ENCODE peak calls at places on chromosome 15, in six cellular contexts. One of them, this sample, is unnamed.

GRCh38 chr15:78387678-78388077 is 47.5 kb downstream of the CRABP1 start:
- DNase-seq in skeletal muscle cell: no peak
- DNase-seq in activated T-cell treated with anti-CD3 and anti-CD28 coated beads for 1 hour: no peak
- DNase-seq in activated naive CD4-positive, alpha-beta T cell treated with anti-CD3 and anti-CD28 coated beads, Interleukin-2, amount 50 U/mL, for 16 hours: no peak
- DNase-seq in left cardiac atrium: no peak
- DNase-seq in Calu3: no peak
- DNase-seq in this sample: no peak

GRCh38 chr15:90839187-90840071 is 29.0 kb upstream of the FURIN start:
- DNase-seq in skeletal muscle cell: peak
- DNase-seq in activated T-cell treated with anti-CD3 and anti-CD28 coated beads for 1 hour: no peak
- DNase-seq in activated naive CD4-positive, alpha-beta T cell treated with anti-CD3 and anti-CD28 coated beads, Interleukin-2, amount 50 U/mL, for 16 hours: no peak
- DNase-seq in left cardiac atrium: peak
- DNase-seq in Calu3: peak
- DNase-seq in this sample: peak

GRCh38 chr15:94749848-94750617 is 518.7 kb downstream of the MCTP2 start:
- DNase-seq in skeletal muscle cell: no peak
- DNase-seq in activated T-cell treated with anti-CD3 and anti-CD28 coated beads for 1 hour: no peak
- DNase-seq in activated naive CD4-positive, alpha-beta T cell treated with anti-CD3 and anti-CD28 coated beads, Interleukin-2, amount 50 U/mL, for 16 hours: no peak
- DNase-seq in left cardiac atrium: no peak
- DNase-seq in Calu3: no peak
- DNase-seq in this sample: no peak

GRCh38 chr15:34304613-34305012 is 33.0 kb downstream of the SLC12A6 start:
- DNase-seq in skeletal muscle cell: peak
- DNase-seq in activated T-cell treated with anti-CD3 and anti-CD28 coated beads for 1 hour: no peak
- DNase-seq in activated naive CD4-positive, alpha-beta T cell treated with anti-CD3 and anti-CD28 coated beads, Interleukin-2, amount 50 U/mL, for 16 hours: no peak
- DNase-seq in left cardiac atrium: no peak
- DNase-seq in Calu3: no peak
- DNase-seq in this sample: no peak

GRCh38 chr15:35980719-35981118 is 434.8 kb upstream of the DPH6 start:
- DNase-seq in skeletal muscle cell: no peak
- DNase-seq in activated T-cell treated with anti-CD3 and anti-CD28 coated beads for 1 hour: no peak
- DNase-seq in activated naive CD4-positive, alpha-beta T cell treated with anti-CD3 and anti-CD28 coated beads, Interleukin-2, amount 50 U/mL, for 16 hours: no peak
- DNase-seq in left cardiac atrium: no peak
- DNase-seq in Calu3: no peak
- DNase-seq in this sample: no peak

GRCh38 chr15:60476713-60477112 is 2.2 kb downstream of the ICE2 start:
- DNase-seq in skeletal muscle cell: no peak
- DNase-seq in activated T-cell treated with anti-CD3 and anti-CD28 coated beads for 1 hour: no peak
- DNase-seq in activated naive CD4-positive, alpha-beta T cell treated with anti-CD3 and anti-CD28 coated beads, Interleukin-2, amount 50 U/mL, for 16 hours: no peak
- DNase-seq in left cardiac atrium: no peak
- DNase-seq in Calu3: no peak
- DNase-seq in this sample: no peak

GRCh38 chr15:50190723-50191122 is 8.7 kb downstream of the SLC27A2 start:
- DNase-seq in skeletal muscle cell: no peak
- DNase-seq in activated T-cell treated with anti-CD3 and anti-CD28 coated beads for 1 hour: no peak
- DNase-seq in activated naive CD4-positive, alpha-beta T cell treated with anti-CD3 and anti-CD28 coated beads, Interleukin-2, amount 50 U/mL, for 16 hours: no peak
- DNase-seq in left cardiac atrium: no peak
- DNase-seq in Calu3: no peak
- DNase-seq in this sample: no peak

GRCh38 chr15:25792128-25792527 is 71.0 kb downstream of the ATP10A start:
- DNase-seq in skeletal muscle cell: no peak
- DNase-seq in activated T-cell treated with anti-CD3 and anti-CD28 coated beads for 1 hour: no peak
- DNase-seq in activated naive CD4-positive, alpha-beta T cell treated with anti-CD3 and anti-CD28 coated beads, Interleukin-2, amount 50 U/mL, for 16 hours: no peak
- DNase-seq in left cardiac atrium: no peak
- DNase-seq in Calu3: no peak
- DNase-seq in this sample: no peak

GRCh38 chr15:48636511-48636910 is 9.0 kb downstream of the FBN1 start:
- DNase-seq in skeletal muscle cell: no peak
- DNase-seq in activated T-cell treated with anti-CD3 and anti-CD28 coated beads for 1 hour: no peak
- DNase-seq in activated naive CD4-positive, alpha-beta T cell treated with anti-CD3 and anti-CD28 coated beads, Interleukin-2, amount 50 U/mL, for 16 hours: no peak
- DNase-seq in left cardiac atrium: no peak
- DNase-seq in Calu3: no peak
- DNase-seq in this sample: no peak

GRCh38 chr15:90018216-90018831 is 17.2 kb downstream of the ZNF710 start:
- DNase-seq in skeletal muscle cell: no peak
- DNase-seq in activated T-cell treated with anti-CD3 and anti-CD28 coated beads for 1 hour: no peak
- DNase-seq in activated naive CD4-positive, alpha-beta T cell treated with anti-CD3 and anti-CD28 coated beads, Interleukin-2, amount 50 U/mL, for 16 hours: no peak
- DNase-seq in left cardiac atrium: no peak
- DNase-seq in Calu3: no peak
- DNase-seq in this sample: no peak

GRCh38 chr15:40960151-40960885 is 7.0 kb downstream of the CHAC1 start:
- DNase-seq in skeletal muscle cell: no peak
- DNase-seq in activated T-cell treated with anti-CD3 and anti-CD28 coated beads for 1 hour: no peak
- DNase-seq in activated naive CD4-positive, alpha-beta T cell treated with anti-CD3 and anti-CD28 coated beads, Interleukin-2, amount 50 U/mL, for 16 hours: no peak
- DNase-seq in left cardiac atrium: no peak
- DNase-seq in Calu3: no peak
- DNase-seq in this sample: peak

GRCh38 chr15:55564347-55565145 is 23.6 kb downstream of the PYGO1 start:
- DNase-seq in skeletal muscle cell: no peak
- DNase-seq in activated T-cell treated with anti-CD3 and anti-CD28 coated beads for 1 hour: no peak
- DNase-seq in activated naive CD4-positive, alpha-beta T cell treated with anti-CD3 and anti-CD28 coated beads, Interleukin-2, amount 50 U/mL, for 16 hours: no peak
- DNase-seq in left cardiac atrium: no peak
- DNase-seq in Calu3: no peak
- DNase-seq in this sample: no peak

GRCh38 chr15:40150163-40150925 is 10.5 kb upstream of the BUB1B start:
- DNase-seq in skeletal muscle cell: peak
- DNase-seq in activated T-cell treated with anti-CD3 and anti-CD28 coated beads for 1 hour: no peak
- DNase-seq in activated naive CD4-positive, alpha-beta T cell treated with anti-CD3 and anti-CD28 coated beads, Interleukin-2, amount 50 U/mL, for 16 hours: no peak
- DNase-seq in left cardiac atrium: no peak
- DNase-seq in Calu3: peak
- DNase-seq in this sample: peak

GRCh38 chr15:69593488-69593887 is 140.9 kb downstream of the RPLP1 start:
- DNase-seq in skeletal muscle cell: no peak
- DNase-seq in activated T-cell treated with anti-CD3 and anti-CD28 coated beads for 1 hour: no peak
- DNase-seq in activated naive CD4-positive, alpha-beta T cell treated with anti-CD3 and anti-CD28 coated beads, Interleukin-2, amount 50 U/mL, for 16 hours: no peak
- DNase-seq in left cardiac atrium: no peak
- DNase-seq in Calu3: no peak
- DNase-seq in this sample: no peak

GRCh38 chr15:44069489-44069888 is 125.6 kb downstream of the FRMD5 start:
- DNase-seq in skeletal muscle cell: no peak
- DNase-seq in activated T-cell treated with anti-CD3 and anti-CD28 coated beads for 1 hour: no peak
- DNase-seq in activated naive CD4-positive, alpha-beta T cell treated with anti-CD3 and anti-CD28 coated beads, Interleukin-2, amount 50 U/mL, for 16 hours: no peak
- DNase-seq in left cardiac atrium: no peak
- DNase-seq in Calu3: no peak
- DNase-seq in this sample: no peak

GRCh38 chr15:65329991-65330735 is 25.7 kb downstream of the RNU5B-1 start:
- DNase-seq in skeletal muscle cell: no peak
- DNase-seq in activated T-cell treated with anti-CD3 and anti-CD28 coated beads for 1 hour: no peak
- DNase-seq in activated naive CD4-positive, alpha-beta T cell treated with anti-CD3 and anti-CD28 coated beads, Interleukin-2, amount 50 U/mL, for 16 hours: no peak
- DNase-seq in left cardiac atrium: no peak
- DNase-seq in Calu3: no peak
- DNase-seq in this sample: no peak

GRCh38 chr15:64781299-64781698 is 5.9 kb upstream of the RBPMS2 start:
- DNase-seq in skeletal muscle cell: no peak
- DNase-seq in activated T-cell treated with anti-CD3 and anti-CD28 coated beads for 1 hour: no peak
- DNase-seq in activated naive CD4-positive, alpha-beta T cell treated with anti-CD3 and anti-CD28 coated beads, Interleukin-2, amount 50 U/mL, for 16 hours: no peak
- DNase-seq in left cardiac atrium: no peak
- DNase-seq in Calu3: no peak
- DNase-seq in this sample: no peak

GRCh38 chr15:50476143-50476542 is 51.9 kb downstream of the USP8 start:
- DNase-seq in skeletal muscle cell: no peak
- DNase-seq in activated T-cell treated with anti-CD3 and anti-CD28 coated beads for 1 hour: no peak
- DNase-seq in activated naive CD4-positive, alpha-beta T cell treated with anti-CD3 and anti-CD28 coated beads, Interleukin-2, amount 50 U/mL, for 16 hours: no peak
- DNase-seq in left cardiac atrium: no peak
- DNase-seq in Calu3: no peak
- DNase-seq in this sample: no peak

GRCh38 chr15:62985768-62986167 is 56.8 kb upstream of the TPM1 start:
- DNase-seq in skeletal muscle cell: peak
- DNase-seq in activated T-cell treated with anti-CD3 and anti-CD28 coated beads for 1 hour: no peak
- DNase-seq in activated naive CD4-positive, alpha-beta T cell treated with anti-CD3 and anti-CD28 coated beads, Interleukin-2, amount 50 U/mL, for 16 hours: no peak
- DNase-seq in left cardiac atrium: no peak
- DNase-seq in Calu3: no peak
- DNase-seq in this sample: no peak

GRCh38 chr15:101347454-101347853 is 52.4 kb upstream of the SNRPA1 start:
- DNase-seq in skeletal muscle cell: no peak
- DNase-seq in activated T-cell treated with anti-CD3 and anti-CD28 coated beads for 1 hour: no peak
- DNase-seq in activated naive CD4-positive, alpha-beta T cell treated with anti-CD3 and anti-CD28 coated beads, Interleukin-2, amount 50 U/mL, for 16 hours: no peak
- DNase-seq in left cardiac atrium: no peak
- DNase-seq in Calu3: no peak
- DNase-seq in this sample: no peak

GRCh38 chr15:65790692-65791334 is 1.3 kb downstream of the DENND4A start:
- DNase-seq in skeletal muscle cell: no peak
- DNase-seq in activated T-cell treated with anti-CD3 and anti-CD28 coated beads for 1 hour: no peak
- DNase-seq in activated naive CD4-positive, alpha-beta T cell treated with anti-CD3 and anti-CD28 coated beads, Interleukin-2, amount 50 U/mL, for 16 hours: no peak
- DNase-seq in left cardiac atrium: no peak
- DNase-seq in Calu3: no peak
- DNase-seq in this sample: no peak

GRCh38 chr15:25742421-25743159 is 120.5 kb downstream of the ATP10A start:
- DNase-seq in skeletal muscle cell: no peak
- DNase-seq in activated T-cell treated with anti-CD3 and anti-CD28 coated beads for 1 hour: no peak
- DNase-seq in activated naive CD4-positive, alpha-beta T cell treated with anti-CD3 and anti-CD28 coated beads, Interleukin-2, amount 50 U/mL, for 16 hours: no peak
- DNase-seq in left cardiac atrium: no peak
- DNase-seq in Calu3: no peak
- DNase-seq in this sample: peak

GRCh38 chr15:100277087-100277855 is 64.5 kb downstream of the ADAMTS17 start:
- DNase-seq in skeletal muscle cell: no peak
- DNase-seq in activated T-cell treated with anti-CD3 and anti-CD28 coated beads for 1 hour: no peak
- DNase-seq in activated naive CD4-positive, alpha-beta T cell treated with anti-CD3 and anti-CD28 coated beads, Interleukin-2, amount 50 U/mL, for 16 hours: no peak
- DNase-seq in left cardiac atrium: no peak
- DNase-seq in Calu3: no peak
- DNase-seq in this sample: peak

GRCh38 chr15:89360294-89360971 is 25.8 kb upstream of the POLG start:
- DNase-seq in skeletal muscle cell: no peak
- DNase-seq in activated T-cell treated with anti-CD3 and anti-CD28 coated beads for 1 hour: no peak
- DNase-seq in activated naive CD4-positive, alpha-beta T cell treated with anti-CD3 and anti-CD28 coated beads, Interleukin-2, amount 50 U/mL, for 16 hours: no peak
- DNase-seq in left cardiac atrium: no peak
- DNase-seq in Calu3: no peak
- DNase-seq in this sample: no peak

GRCh38 chr15:66253643-66254363 is at the start of gene MEGF11:
- DNase-seq in skeletal muscle cell: no peak
- DNase-seq in activated T-cell treated with anti-CD3 and anti-CD28 coated beads for 1 hour: no peak
- DNase-seq in activated naive CD4-positive, alpha-beta T cell treated with anti-CD3 and anti-CD28 coated beads, Interleukin-2, amount 50 U/mL, for 16 hours: no peak
- DNase-seq in left cardiac atrium: peak
- DNase-seq in Calu3: peak
- DNase-seq in this sample: no peak

GRCh38 chr15:99909914-99910313 is 176.7 kb upstream of the LYSMD4 start:
- DNase-seq in skeletal muscle cell: no peak
- DNase-seq in activated T-cell treated with anti-CD3 and anti-CD28 coated beads for 1 hour: no peak
- DNase-seq in activated naive CD4-positive, alpha-beta T cell treated with anti-CD3 and anti-CD28 coated beads, Interleukin-2, amount 50 U/mL, for 16 hours: no peak
- DNase-seq in left cardiac atrium: no peak
- DNase-seq in Calu3: no peak
- DNase-seq in this sample: no peak

GRCh38 chr15:89358755-89359439 is 24.3 kb upstream of the POLG start:
- DNase-seq in skeletal muscle cell: peak
- DNase-seq in activated T-cell treated with anti-CD3 and anti-CD28 coated beads for 1 hour: peak
- DNase-seq in activated naive CD4-positive, alpha-beta T cell treated with anti-CD3 and anti-CD28 coated beads, Interleukin-2, amount 50 U/mL, for 16 hours: peak
- DNase-seq in left cardiac atrium: peak
- DNase-seq in Calu3: peak
- DNase-seq in this sample: peak

GRCh38 chr15:34795267-34796081 is at the start of gene ACTC1:
- DNase-seq in skeletal muscle cell: no peak
- DNase-seq in activated T-cell treated with anti-CD3 and anti-CD28 coated beads for 1 hour: no peak
- DNase-seq in activated naive CD4-positive, alpha-beta T cell treated with anti-CD3 and anti-CD28 coated beads, Interleukin-2, amount 50 U/mL, for 16 hours: no peak
- DNase-seq in left cardiac atrium: peak
- DNase-seq in Calu3: peak
- DNase-seq in this sample: no peak

GRCh38 chr15:81394609-81395008 is 20.6 kb upstream of the TMC3 start:
- DNase-seq in skeletal muscle cell: no peak
- DNase-seq in activated T-cell treated with anti-CD3 and anti-CD28 coated beads for 1 hour: no peak
- DNase-seq in activated naive CD4-positive, alpha-beta T cell treated with anti-CD3 and anti-CD28 coated beads, Interleukin-2, amount 50 U/mL, for 16 hours: no peak
- DNase-seq in left cardiac atrium: no peak
- DNase-seq in Calu3: no peak
- DNase-seq in this sample: no peak

GRCh38 chr15:75929799-75930565 is 26.3 kb downstream of the FBXO22 start:
- DNase-seq in skeletal muscle cell: no peak
- DNase-seq in activated T-cell treated with anti-CD3 and anti-CD28 coated beads for 1 hour: no peak
- DNase-seq in activated naive CD4-positive, alpha-beta T cell treated with anti-CD3 and anti-CD28 coated beads, Interleukin-2, amount 50 U/mL, for 16 hours: no peak
- DNase-seq in left cardiac atrium: no peak
- DNase-seq in Calu3: no peak
- DNase-seq in this sample: no peak

This sample was measured in activated CD8-positive, alpha-beta memory T cell treated with anti-CD3 and anti-CD28 coated beads for 24 hours.